ENCODE peak calls at places on chromosomes 1 and 21, in seven cellular contexts. N is kidney, H is heart right ventricle, I is transverse colon, W is osteocyte, J is GM06990, U is endodermal cell. E is an unnamed sample.

GRCh38 chr1:155880856-155881255 is 21.5 kb downstream of the SYT11 start:
- DNase-seq in N (no peak), H (no peak), I (no peak), W (no peak), J (no peak), U (no peak), E (no peak)

GRCh38 chr1:37752583-37753471 is 12.1 kb downstream of the EPHA10 start:
- DNase-seq in N (no peak), H (no peak), I (peak; percentile 54), W (no peak), J (peak; percentile 50), U (peak; percentile 83), E (peak; percentile 74)

GRCh38 chr1:107559881-107560280 is 405.1 kb downstream of the VAV3 start:
- DNase-seq in N (no peak), H (no peak), I (no peak), W (no peak), J (no peak), U (no peak), E (no peak)

GRCh38 chr1:116879478-116880133 is 30.1 kb upstream of the PTGFRN start:
- DNase-seq in N (no peak), H (no peak), I (no peak), W (no peak), J (peak; percentile 51), U (no peak), E (no peak)

GRCh38 chr1:178490967-178491366 is 5.8 kb downstream of the CLEC20A start:
- DNase-seq in N (no peak), H (no peak), I (no peak), W (no peak), J (no peak), U (no peak), E (no peak)

GRCh38 chr1:23502951-23503350 is 19.0 kb upstream of the ASAP3 start:
- DNase-seq in N (no peak), H (no peak), I (no peak), W (no peak), J (no peak), U (no peak), E (no peak)

GRCh38 chr1:94792876-94793605 is 27.1 kb upstream of the SLC44A3 start:
- DNase-seq in N (no peak), H (no peak), I (no peak), W (no peak), J (no peak), U (no peak), E (no peak)

GRCh38 chr1:33710989-33711388 is 152.9 kb upstream of the HMGB4 start:
- DNase-seq in N (no peak), H (no peak), I (no peak), W (peak; percentile 30), J (no peak), U (no peak), E (no peak)

GRCh38 chr21:15063821-15064575 is 802 bp downstream of the NRIP1 start:
- DNase-seq in N (peak; percentile 89), H (peak; percentile 42), I (peak; percentile 41), W (peak; percentile 86), J (peak; percentile 50), U (peak; percentile 79), E (peak; percentile 21)

GRCh38 chr1:147209825-147210821 is 15.0 kb downstream of the FMO5 start:
- DNase-seq in N (no peak), H (no peak), I (no peak), W (no peak), J (no peak), U (no peak), E (no peak)

GRCh38 chr1:112450773-112451172 is 54.8 kb downstream of the CTTNBP2NL start:
- DNase-seq in N (no peak), H (no peak), I (no peak), W (no peak), J (no peak), U (no peak), E (no peak)

GRCh38 chr1:112457965-112458364 is 50.8 kb upstream of the WNT2B start:
- DNase-seq in N (no peak), H (no peak), I (no peak), W (no peak), J (no peak), U (no peak), E (no peak)

GRCh38 chr1:112457241-112457640 is 51.5 kb upstream of the WNT2B start:
- DNase-seq in N (no peak), H (no peak), I (no peak), W (no peak), J (no peak), U (no peak), E (no peak)

GRCh38 chr1:112453876-112454275 is 54.9 kb upstream of the WNT2B start:
- DNase-seq in N (no peak), H (no peak), I (no peak), W (no peak), J (no peak), U (no peak), E (no peak)

DNA sequence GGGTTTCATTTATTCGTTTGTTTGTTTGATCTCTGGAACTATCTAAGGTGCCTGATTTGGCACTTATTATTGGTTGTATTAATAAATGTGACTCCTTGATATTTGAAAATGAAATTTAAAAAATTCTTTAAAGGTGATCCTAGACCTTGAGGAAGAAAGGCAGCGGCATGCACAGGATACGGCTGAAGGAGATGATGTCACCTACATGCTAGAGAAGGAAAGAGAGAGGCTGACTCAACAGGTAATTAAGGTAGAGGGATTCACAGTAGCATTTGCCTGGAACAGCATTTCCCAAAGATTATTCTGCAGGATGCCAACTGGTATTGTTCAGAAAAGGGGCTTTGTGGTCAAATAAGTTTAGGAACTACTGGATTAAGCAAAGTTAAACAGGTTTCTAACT is 54.4 kb upstream of the WNT2B start:
- DNase-seq in N (no peak), H (no peak), I (no peak), W (no peak), J (no peak), U (no peak), E (no peak)
- TF ChIP-seq CTCF in N (no peak), H (no peak), I (no peak), W (no peak), J (no peak), U (no peak), E (no peak)

GRCh38 chr1:52662645-52663313 is 29.8 kb downstream of the SHISAL2A start:
- DNase-seq in N (no peak), H (no peak), I (no peak), W (no peak), J (no peak), U (peak; percentile 90), E (peak; percentile 52)
- TF ChIP-seq CTCF in N (no peak), H (no peak), I (no peak), W (peak; percentile 9), J (no peak), U (no peak), E (no peak)

GRCh38 chr1:240190881-240191385 is 99.2 kb downstream of the FMN2 start:
- DNase-seq in N (no peak), H (no peak), I (peak; percentile 15), W (no peak), J (no peak), U (no peak), E (peak; percentile 54)
- TF ChIP-seq CTCF in N (peak; percentile 4), H (no peak), I (peak; percentile 46), W (peak; percentile 80), J (no peak), U (peak; percentile 72), E (peak; percentile 34)

GRCh38 chr1:51218570-51218969 is 17.5 kb upstream of the RNF11 start:
- DNase-seq in N (no peak), H (no peak), I (no peak), W (no peak), J (no peak), U (no peak), E (no peak)
- TF ChIP-seq CTCF in N (no peak), H (no peak), I (no peak), W (no peak), J (no peak), U (peak; percentile 28), E (no peak)

GRCh38 chr1:50970508-50970885 is 452 bp downstream of the CDKN2C start:
- DNase-seq in N (no peak), H (no peak), I (no peak), W (no peak), J (no peak), U (no peak), E (no peak)

GRCh38 chr1:50970927-50971582 is 1.0 kb downstream of the CDKN2C start:
- DNase-seq in N (no peak), H (no peak), I (no peak), W (no peak), J (no peak), U (no peak), E (no peak)

GRCh38 chr1:50968021-50968883 is 1.8 kb upstream of the CDKN2C start:
- DNase-seq in N (peak; percentile 97), H (peak; percentile 93), I (peak; percentile 92), W (peak; percentile 96), J (peak; percentile 92), U (peak; percentile 94), E (peak; percentile 95)

GRCh38 chr1:50968884-50969610 is 998 bp upstream of the CDKN2C start:
- DNase-seq in N (peak; percentile 85), H (peak; percentile 40), I (peak; percentile 58), W (no peak), J (peak; percentile 79), U (peak; percentile 77), E (peak; percentile 64)

DNA sequence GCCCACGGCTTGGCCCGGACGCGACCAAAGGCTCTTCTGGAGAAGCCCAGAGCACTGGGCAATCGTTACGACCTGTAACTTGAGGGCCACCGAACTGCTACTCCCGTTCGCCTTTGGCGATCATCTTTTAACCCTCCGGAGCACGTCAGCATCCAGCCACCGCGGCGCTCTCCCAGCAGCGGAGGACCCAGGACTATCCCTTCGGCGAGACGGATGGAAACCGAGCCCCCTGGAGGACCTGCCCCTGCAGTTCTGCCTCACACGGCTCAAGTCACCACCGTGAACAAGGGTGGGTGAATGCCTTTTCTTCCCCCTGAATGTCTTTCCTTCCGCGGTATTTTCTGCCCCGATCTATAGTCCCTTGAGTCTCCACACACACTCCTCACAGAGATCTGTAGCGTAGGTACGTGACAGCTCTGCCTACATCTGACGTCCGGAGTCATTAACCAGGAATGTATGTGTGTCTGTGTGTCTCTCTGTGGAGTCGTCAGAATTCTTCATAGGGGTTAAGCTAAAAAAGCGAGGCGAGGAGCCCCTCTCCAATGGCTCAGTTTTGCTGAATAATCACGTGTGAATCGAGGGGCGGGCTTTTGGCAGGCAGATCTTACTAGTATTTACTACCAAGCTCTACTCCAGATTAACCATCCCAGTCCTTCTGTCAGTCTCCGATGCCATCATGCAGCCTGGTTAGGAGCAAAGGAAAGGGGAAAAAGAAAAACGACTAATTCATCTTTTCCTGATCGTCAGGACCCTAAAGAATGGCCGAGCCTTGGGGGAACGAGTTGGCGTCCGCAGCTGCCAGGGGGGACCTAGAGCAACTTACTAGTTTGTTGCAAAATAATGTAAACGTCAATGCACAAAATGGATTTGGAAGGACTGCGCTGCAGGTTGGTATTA is at the start of gene CDKN2C:
- DNase-seq in N (peak; percentile 82), H (peak; percentile 83), I (peak; percentile 77), W (no peak), J (peak; percentile 73), U (peak; percentile 83), E (peak; percentile 73)
- TF ChIP-seq CTCF in N (no peak), H (no peak), I (no peak), W (no peak), J (peak; percentile 28), U (peak; percentile 40), E (no peak)

GRCh38 chr1:174337000-174337681 is 110.6 kb upstream of the GPR52 start:
- DNase-seq in N (no peak), H (no peak), I (no peak), W (no peak), J (no peak), U (no peak), E (no peak)
- TF ChIP-seq CTCF in N (no peak), H (no peak), I (no peak), W (no peak), J (no peak), U (no peak), E (no peak)